ENCODE peak calls at places on chromosomes 1 and 21, in six cellular contexts. B is Kasumi-1; V is activated CD4-positive, alpha-beta T cell treated with anti-CD3 and anti-CD28 coated beads, Interleukin-2, amount 10 ng/mL, durations not matched to agents 7 days and 5 days; I is stimulated activated CD4-positive, alpha-beta T cell treated with anti-CD3 and anti-CD28 coated beads, TNF-alpha, amount 100 ng/mL, for 1 hour; M is activated T-cell treated with anti-CD3 and anti-CD28 coated beads for 24 hours; C is AG08396. J is an unnamed sample.

GRCh38 chr21:45128613-45129226 is 54.3 kb downstream of the ADARB1 start:
- DNase-seq in B (peak), V (peak), I (peak), M (peak), C (peak), J (peak)

GRCh38 chr1:9872430-9873165 is 37.5 kb downstream of the CTNNBIP1 start:
- DNase-seq in B (no peak), V (no peak), I (no peak), M (no peak), C (peak), J (no peak)

GRCh38 chr1:204080163-204080903 is 7.4 kb downstream of the SOX13 start:
- DNase-seq in B (no peak), V (no peak), I (no peak), M (no peak), C (peak), J (no peak)

GRCh38 chr1:45016767-45017166 is 4.7 kb downstream of the UROD start:
- DNase-seq in B (no peak), V (no peak), I (no peak), M (no peak), C (no peak), J (no peak)

GRCh38 chr1:48039088-48040049 is 42.2 kb upstream of the TRABD2B start:
- DNase-seq in B (no peak), V (no peak), I (no peak), M (no peak), C (no peak), J (no peak)

GRCh38 chr1:11523261-11523660 is 44.3 kb downstream of the DISP3 start:
- DNase-seq in B (no peak), V (no peak), I (no peak), M (no peak), C (no peak), J (no peak)

GRCh38 chr1:24727490-24728214 is 17.6 kb upstream of the CLIC4 start:
- DNase-seq in B (peak), V (no peak), I (no peak), M (no peak), C (peak), J (no peak)

GRCh38 chr21:33894736-33895288 is 20.8 kb downstream of the ATP5PO start:
- DNase-seq in B (peak), V (peak), I (peak), M (peak), C (peak), J (peak)

GRCh38 chr1:95903060-95903459 is 669.0 kb downstream of the RWDD3 start:
- DNase-seq in B (no peak), V (no peak), I (no peak), M (no peak), C (no peak), J (no peak)

GRCh38 chr1:35832515-35832914 is 24.7 kb downstream of the AGO4 start:
- DNase-seq in B (no peak), V (no peak), I (no peak), M (no peak), C (no peak), J (no peak)

GRCh38 chr1:19326748-19327065 is 14.6 kb downstream of the SLC66A1 start:
- DNase-seq in B (no peak), V (no peak), I (no peak), M (no peak), C (no peak), J (no peak)

GRCh38 chr1:17405898-17406759 is 33.3 kb downstream of the RCC2 start:
- DNase-seq in B (peak), V (peak), I (peak), M (peak), C (peak), J (peak)

GRCh38 chr1:218480137-218480536 is 135.0 kb downstream of the TGFB2 start:
- DNase-seq in B (no peak), V (no peak), I (no peak), M (no peak), C (peak), J (no peak)

GRCh38 chr1:48071513-48071912 is 74.3 kb upstream of the TRABD2B start:
- DNase-seq in B (no peak), V (no peak), I (no peak), M (no peak), C (no peak), J (no peak)

GRCh38 chr1:67355745-67356424 is 48.2 kb downstream of the IL12RB2 start:
- DNase-seq in B (no peak), V (no peak), I (no peak), M (no peak), C (peak), J (no peak)

GRCh38 chr21:24903954-24904635 is 703.2 kb downstream of the MRPL39 start:
- DNase-seq in B (no peak), V (no peak), I (no peak), M (no peak), C (no peak), J (no peak)

GRCh38 chr1:150703427-150703826 is 6.5 kb upstream of the GOLPH3L start:
- DNase-seq in B (no peak), V (no peak), I (no peak), M (no peak), C (no peak), J (no peak)

GRCh38 chr1:39908534-39908933 is 6.8 kb upstream of the MYCL start:
- DNase-seq in B (no peak), V (no peak), I (no peak), M (no peak), C (no peak), J (no peak)

GRCh38 chr1:37323486-37324377 is 150.6 kb upstream of the ZC3H12A start:
- DNase-seq in B (peak), V (peak), I (no peak), M (peak), C (peak), J (no peak)